ENCODE peak calls at places on chromosomes 1 and 21, in five cellular contexts. J, E, I, Q and A are unnamed samples.

GRCh38 chr1:206550446-206550845 is 43.1 kb downstream of the RASSF5 start:
- DNase-seq in J (peak), E (no peak), I (peak), Q (no peak), A (no peak)

GRCh38 chr21:15788847-15789548 is 59.2 kb downstream of the USP25 start:
- DNase-seq in J (peak), E (peak), I (no peak), Q (no peak), A (no peak)

GRCh38 chr1:83029916-83030315 is 969.0 kb downstream of the TTLL7 start:
- DNase-seq in J (no peak), E (no peak), I (no peak), Q (no peak), A (peak)

GRCh38 chr1:231702804-231703203 is 76.2 kb downstream of the DISC1 start:
- DNase-seq in J (peak), E (peak), I (no peak), Q (no peak), A (no peak)

GRCh38 chr1:177948336-177948972 is 21.4 kb downstream of the SEC16B start:
- DNase-seq in J (peak), E (peak), I (peak), Q (peak), A (peak)

GRCh38 chr1:35577071-35577998 is 4.2 kb downstream of the TFAP2E start:
- DNase-seq in J (no peak), E (no peak), I (no peak), Q (no peak), A (no peak)

GRCh38 chr1:165143437-165144065 is 213.0 kb downstream of the LMX1A start:
- DNase-seq in J (no peak), E (no peak), I (no peak), Q (peak), A (no peak)

GRCh38 chr1:37764888-37765441 is at the start of gene EPHA10:
- DNase-seq in J (no peak), E (no peak), I (peak), Q (no peak), A (no peak)

GRCh38 chr1:12617511-12617900 is 504 bp downstream of the DHRS3 start:
- DNase-seq in J (no peak), E (no peak), I (no peak), Q (no peak), A (no peak)

GRCh38 chr21:21324297-21324696 is 326.1 kb downstream of the NCAM2 start:
- DNase-seq in J (no peak), E (no peak), I (no peak), Q (no peak), A (no peak)

GRCh38 chr1:168288311-168289052 is 7.8 kb downstream of the TBX19 start:
- DNase-seq in J (peak), E (peak), I (no peak), Q (no peak), A (no peak)

GRCh38 chr1:223214272-223214807 is 71.3 kb upstream of the TLR5 start:
- DNase-seq in J (no peak), E (no peak), I (no peak), Q (no peak), A (no peak)

GRCh38 chr1:246689409-246689997 is 34.7 kb upstream of the SCCPDH start:
- DNase-seq in J (peak), E (peak), I (no peak), Q (peak), A (peak)

GRCh38 chr1:36843027-36843426 is 191.3 kb downstream of the GRIK3 start:
- DNase-seq in J (no peak), E (no peak), I (no peak), Q (no peak), A (no peak)

GRCh38 chr1:29635073-29635335 is 398.7 kb downstream of the PTPRU start:
- DNase-seq in J (no peak), E (no peak), I (no peak), Q (no peak), A (no peak)

GRCh38 chr1:207825719-207826556 is 74.1 kb downstream of the CD46 start:
- DNase-seq in J (peak), E (no peak), I (no peak), Q (no peak), A (peak)

GRCh38 chr1:223802602-223803001 is 43.1 kb downstream of the TP53BP2 start:
- DNase-seq in J (no peak), E (no peak), I (no peak), Q (no peak), A (no peak)

GRCh38 chr1:164720329-164721036 is 161.5 kb downstream of the PBX1 start:
- DNase-seq in J (no peak), E (no peak), I (no peak), Q (no peak), A (no peak)

GRCh38 chr1:160149706-160150105 is 1.7 kb upstream of the ATP1A4 start:
- DNase-seq in J (peak), E (peak), I (no peak), Q (no peak), A (peak)

GRCh38 chr1:32797456-32797855 is 19.7 kb downstream of the YARS1 start:
- DNase-seq in J (no peak), E (no peak), I (no peak), Q (no peak), A (no peak)

GRCh38 chr1:94716966-94717365 is 103.2 kb upstream of the SLC44A3 start:
- DNase-seq in J (no peak), E (no peak), I (no peak), Q (no peak), A (no peak)

GRCh38 chr1:161510477-161510876 is 5.2 kb downstream of the FCGR2A start:
- DNase-seq in J (no peak), E (no peak), I (no peak), Q (no peak), A (no peak)

GRCh38 chr1:7379445-7379971 is 391.6 kb upstream of the VAMP3 start:
- DNase-seq in J (peak), E (peak), I (peak), Q (no peak), A (peak)

GRCh38 chr21:41960386-41960785 is 6.6 kb upstream of the C2CD2 start:
- DNase-seq in J (no peak), E (no peak), I (no peak), Q (no peak), A (no peak)

GRCh38 chr1:1462318-1462966 is 9.1 kb upstream of the ATAD3B start:
- DNase-seq in J (peak), E (no peak), I (no peak), Q (no peak), A (no peak)

GRCh38 chr1:183585038-183585437 is 5.2 kb downstream of the NCF2 start:
- DNase-seq in J (no peak), E (no peak), I (no peak), Q (no peak), A (no peak)

GRCh38 chr1:213669512-213669911 is 318.3 kb upstream of the PROX1 start:
- DNase-seq in J (no peak), E (no peak), I (no peak), Q (no peak), A (no peak)

GRCh38 chr1:101207891-101208290 is 28.9 kb upstream of the S1PR1 start:
- DNase-seq in J (no peak), E (no peak), I (no peak), Q (no peak), A (no peak)

GRCh38 chr1:162019436-162019835 is 4.2 kb downstream of the OLFML2B start:
- DNase-seq in J (no peak), E (no peak), I (no peak), Q (no peak), A (no peak)